ENCODE peak calls at places on chromosomes 5 and 9, in ten cellular contexts. U is H54; Y is activated CD4-positive, alpha-beta T cell treated with anti-CD3 and anti-CD28 coated beads, Interleukin-2, amount 10 ng/mL, durations not matched to agents 7 days and 5 days; Q is HL-60; M is naive thymus-derived CD4-positive, alpha-beta T cell; H is anterior cingulate cortex; X is CD8-positive, alpha-beta T cell; K is GM23248; O is astrocyte of the cerebellum; R is NCI-H510A. W is an unnamed sample.

GRCh38 chr9:76412638-76413037 is 18.4 kb upstream of the RFK start:
- DNase-seq in O (no peak), U (no peak), R (no peak), H (no peak), Q (no peak), M (no peak), Y (no peak), K (no peak), X (no peak), W (no peak)

GRCh38 chr5:10387690-10388089 is 34.2 kb downstream of the MARCHF6 start:
- DNase-seq in K (peak), R (no peak), X (no peak), M (no peak), H (no peak), O (no peak), Y (no peak), U (no peak), Q (peak), W (no peak)

GRCh38 chr9:114276908-114277821 is 45.7 kb upstream of the ORM1 start:
- DNase-seq in H (no peak), R (no peak), Y (no peak), O (peak), X (no peak), K (peak), M (no peak), U (peak), Q (no peak), W (peak)

GRCh38 chr9:88005146-88005750 is 30.9 kb upstream of the CDK20 start:
- DNase-seq in U (no peak), H (no peak), Y (no peak), R (no peak), K (peak), X (no peak), O (no peak), M (no peak), Q (no peak), W (no peak)

GRCh38 chr9:121498487-121499176 is 1.0 kb downstream of the GGTA1 start:
- DNase-seq in X (no peak), M (no peak), K (peak), U (no peak), R (no peak), Q (no peak), O (no peak), Y (no peak), H (no peak), W (peak)

GRCh38 chr5:154761062-154761740 is 6.0 kb downstream of the LARP1 start:
- DNase-seq in H (no peak), X (peak), Y (peak), R (no peak), O (no peak), U (no peak), Q (no peak), M (peak), K (peak), W (no peak)

GRCh38 chr9:93827545-93828330 is 127.4 kb downstream of the BARX1 start:
- DNase-seq in K (peak), H (no peak), O (peak), R (peak), M (no peak), Q (no peak), U (peak), X (peak), Y (peak), W (peak)

GRCh38 chr9:35537898-35538297 is 48.0 kb downstream of the RUSC2 start:
- DNase-seq in H (no peak), Q (no peak), U (no peak), M (no peak), K (no peak), R (no peak), X (no peak), Y (no peak), O (no peak), W (peak)

GRCh38 chr5:25641140-25641539 is 996.4 kb upstream of the CDH10 start:
- DNase-seq in O (no peak), M (no peak), X (no peak), Y (no peak), R (no peak), Q (no peak), K (no peak), H (no peak), U (no peak), W (no peak)

GRCh38 chr9:75847085-75847484 is 43.4 kb upstream of the PCSK5 start:
- DNase-seq in X (no peak), Q (no peak), U (no peak), K (no peak), M (no peak), O (no peak), Y (no peak), R (no peak), H (no peak), W (no peak)

GRCh38 chr9:109907400-109907799 is 127.4 kb downstream of the PALM2AKAP2 start:
- DNase-seq in M (no peak), H (no peak), X (no peak), Y (no peak), U (no peak), Q (no peak), R (no peak), K (no peak), O (no peak), W (peak)

GRCh38 chr5:151180291-151180690 is 22.7 kb upstream of the ANXA6 start:
- DNase-seq in K (no peak), R (no peak), Y (no peak), M (no peak), H (no peak), U (no peak), O (no peak), X (no peak), Q (no peak), W (no peak)

GRCh38 chr9:13033959-13034695 is 245.4 kb downstream of the MPDZ start:
- DNase-seq in X (no peak), Q (no peak), M (no peak), O (peak), U (peak), R (peak), H (peak), K (peak), Y (no peak), W (peak)

GRCh38 chr5:58722160-58722559 is 139.3 kb downstream of the RAB3C start:
- DNase-seq in R (no peak), M (no peak), U (no peak), Q (no peak), X (no peak), H (no peak), K (no peak), O (no peak), Y (no peak), W (no peak)

W was measured in left cardiac atrium.